ENCODE peak calls at places on chromosome 9, in five cellular contexts. Y, O, G, E and A are unnamed samples.

GRCh38 chr9:78004478-78005229 is 27.0 kb downstream of the GNAQ start:
- DNase-seq in Y (no peak), O (no peak), G (no peak), E (no peak), A (peak)

GRCh38 chr9:110531776-110532175 is 47.8 kb downstream of the SVEP1 start:
- DNase-seq in Y (no peak), O (no peak), G (peak), E (peak), A (peak)

GRCh38 chr9:78026947-78027346 is 4.7 kb downstream of the GNAQ start:
- DNase-seq in Y (no peak), O (no peak), G (no peak), E (no peak), A (peak)

GRCh38 chr9:34139477-34140146 is 13.1 kb upstream of the DCAF12 start:
- DNase-seq in Y (peak), O (peak), G (peak), E (peak), A (peak)

GRCh38 chr9:714675-715074 is 126.8 kb upstream of the DMRT1 start:
- DNase-seq in Y (no peak), O (no peak), G (no peak), E (no peak), A (no peak)

GRCh38 chr9:20662156-20662555 is 21.9 kb upstream of the FOCAD start:
- DNase-seq in Y (no peak), O (no peak), G (no peak), E (no peak), A (no peak)

GRCh38 chr9:130118841-130119520 is 53.2 kb upstream of the NCS1 start:
- DNase-seq in Y (no peak), O (no peak), G (peak), E (peak), A (peak)

GRCh38 chr9:4174781-4175180 is 125.1 kb downstream of the GLIS3 start:
- DNase-seq in Y (no peak), O (no peak), G (no peak), E (no peak), A (no peak)

GRCh38 chr9:92633879-92634278 is 36.1 kb downstream of the IPPK start:
- DNase-seq in Y (no peak), O (no peak), G (no peak), E (no peak), A (no peak)

GRCh38 chr9:124419832-124420489 is 4.7 kb upstream of the PSMB7 start:
- DNase-seq in Y (no peak), O (no peak), G (no peak), E (no peak), A (no peak)
- TF ChIP-seq CTCF in Y (peak), O (no peak), G (no peak), E (no peak), A (no peak)

DNA sequence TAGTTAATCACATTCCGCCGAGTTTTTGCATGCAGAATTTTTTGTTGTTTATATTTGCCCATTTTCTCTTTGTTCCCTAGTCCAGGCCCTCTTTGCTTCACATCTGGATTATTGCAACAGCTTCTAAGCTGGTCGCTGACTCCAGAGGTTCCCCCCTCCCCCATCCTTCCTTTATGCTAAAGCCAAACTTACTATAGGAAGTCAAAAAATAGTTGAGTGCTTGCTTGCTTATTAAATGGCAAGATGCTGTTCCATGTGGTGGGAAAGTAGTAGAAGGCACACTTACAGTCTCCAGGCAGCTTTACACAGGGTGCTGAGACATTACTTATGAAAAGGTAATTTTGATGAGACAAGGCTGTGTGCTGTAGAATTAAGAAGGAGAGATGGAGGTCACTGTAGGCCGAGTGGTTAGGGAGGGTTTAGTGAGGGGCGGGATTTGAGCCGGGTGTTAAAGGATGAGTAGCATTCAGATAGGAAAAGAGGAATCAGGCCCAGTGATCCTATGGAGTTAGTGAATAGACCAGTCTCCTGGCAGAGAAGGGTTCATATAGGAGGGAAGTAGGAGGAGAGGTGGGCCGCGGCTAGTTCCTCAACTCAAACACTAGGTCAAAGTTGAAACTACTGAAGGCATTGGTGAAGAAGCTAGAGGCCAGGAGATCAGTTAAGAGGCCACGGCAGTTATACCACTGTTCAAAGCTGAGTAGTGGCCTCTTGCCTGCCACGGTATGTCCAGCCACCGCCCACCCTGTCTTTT is 1.4 kb downstream of the ZBTB34 start:
- DNase-seq in Y (no peak), O (no peak), G (no peak), E (no peak), A (peak)
- H3K4me3 ChIP-seq in Y (peak), O (peak), G (peak), E (peak), A (peak)

GRCh38 chr9:12464910-12465512 is 228.2 kb upstream of the TYRP1 start:
- DNase-seq in Y (no peak), O (peak), G (peak), E (no peak), A (peak)
- TF ChIP-seq CTCF in Y (peak), O (peak), G (peak), E (peak), A (peak)

GRCh38 chr9:137055385-137056364 is 1.8 kb upstream of the ENTPD2 start:
- DNase-seq in Y (peak), O (no peak), G (peak), E (peak), A (peak)

GRCh38 chr9:137057545-137057944 is 3.7 kb upstream of the ENTPD2 start:
- DNase-seq in Y (no peak), O (no peak), G (no peak), E (no peak), A (no peak)

GRCh38 chr9:137054932-137055384 is 1.1 kb upstream of the ENTPD2 start:
- DNase-seq in Y (no peak), O (no peak), G (no peak), E (no peak), A (no peak)

GRCh38 chr9:137058651-137059234 is 4.9 kb upstream of the ENTPD2 start:
- DNase-seq in Y (no peak), O (no peak), G (no peak), E (no peak), A (no peak)

GRCh38 chr9:137056739-137057407 is 3.0 kb upstream of the ENTPD2 start:
- DNase-seq in Y (no peak), O (no peak), G (no peak), E (no peak), A (no peak)
- H3K4me3 ChIP-seq in Y (no peak), O (no peak), G (no peak), E (no peak), A (no peak)

DNA sequence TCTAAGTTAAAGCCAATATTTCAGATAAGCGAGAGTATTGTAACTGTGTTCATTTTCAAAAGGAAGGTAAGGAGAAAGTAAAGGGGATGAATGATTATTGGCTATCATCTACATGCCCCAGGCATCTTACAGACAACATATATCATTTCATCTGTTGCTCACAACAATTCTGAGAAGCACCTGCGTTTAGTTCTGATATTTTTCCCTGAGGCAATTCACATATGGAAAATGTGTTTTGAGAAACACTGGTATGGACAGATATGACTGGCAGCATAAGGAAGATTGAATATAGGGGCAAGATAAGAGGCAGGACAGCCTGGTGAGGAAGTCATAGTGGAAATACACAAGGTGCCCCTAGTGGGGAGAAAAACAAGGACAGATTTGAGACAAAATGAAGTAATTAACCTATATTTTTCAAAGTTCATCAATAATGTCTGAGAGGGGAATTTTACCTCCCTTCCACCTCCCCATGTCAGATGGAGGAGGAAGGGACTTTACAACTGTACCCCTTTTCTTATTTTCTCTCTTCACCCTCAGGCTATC is 87.7 kb upstream of the TRIM32 start:
- DNase-seq in Y (no peak), O (no peak), G (no peak), E (no peak), A (no peak)
- TF ChIP-seq CTCF in Y (no peak), O (no peak), G (peak), E (no peak), A (peak)

GRCh38 chr9:112104401-112104800 is 70.7 kb downstream of the SUSD1 start:
- DNase-seq in Y (no peak), O (no peak), G (no peak), E (no peak), A (no peak)
- H3K4me3 ChIP-seq in Y (no peak), O (no peak), G (no peak), E (no peak), A (no peak)

DNA sequence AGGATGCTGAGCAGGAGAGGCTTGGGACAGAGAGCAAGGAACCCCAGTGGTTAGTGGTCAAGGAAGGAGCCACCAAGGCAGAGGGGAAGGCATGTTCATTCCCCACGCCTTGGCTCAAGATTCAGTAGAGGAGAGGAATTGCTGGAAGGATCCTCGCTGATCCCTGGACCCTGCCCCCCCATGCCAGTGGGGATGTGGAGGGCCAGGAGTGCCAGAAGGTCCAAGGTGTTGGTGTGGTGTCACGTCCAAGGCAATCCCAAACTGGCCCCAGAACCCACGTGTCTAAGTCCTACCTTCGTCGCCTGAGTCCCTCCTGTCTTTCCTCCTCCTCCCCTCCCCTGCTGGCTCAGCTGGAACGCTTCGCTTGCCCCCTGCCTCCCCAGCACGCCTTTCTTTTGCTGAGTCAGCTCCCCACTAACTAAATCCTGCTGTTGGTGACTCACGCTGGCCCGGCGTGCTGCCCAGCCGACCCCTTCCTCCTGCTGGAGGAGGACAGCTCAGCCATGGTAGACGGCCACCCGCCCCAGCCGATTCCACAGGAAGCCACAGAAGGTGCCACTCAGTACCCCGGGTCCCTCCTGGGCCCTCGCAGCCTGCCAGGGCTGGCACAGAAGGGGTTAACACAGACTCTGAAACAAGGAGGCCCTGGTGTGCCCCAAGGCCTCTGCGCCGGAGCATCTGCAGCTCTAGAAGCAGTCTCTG is 37.6 kb upstream of the ORM1 start:
- DNase-seq in Y (peak), O (no peak), G (peak), E (peak), A (peak)
- TF ChIP-seq CTCF in Y (no peak), O (peak), G (peak), E (no peak), A (peak)